ENCODE peak calls at places on chromosomes 7 and 10, in five cellular contexts. X is GM23248; D is HepG2; T is iPS DF 6.9; H is CD8-positive, alpha-beta T cell. C is an unnamed sample. For H3K36me3 and H3K4me1, the result is how much of the 10 kb centered on the place peaks cover.

GRCh38 chr7:142787783-142788182 is 17.0 kb downstream of the PRSS2 start:
- DNase-seq in X (no peak), D (no peak), T (no peak), H (no peak), C (no peak)

GRCh38 chr7:121023189-121023588 is 34.7 kb downstream of the CPED1 start:
- DNase-seq in X (no peak), D (no peak), T (no peak), H (no peak), C (no peak)

GRCh38 chr7:4610768-4611467 is 71.2 kb upstream of the FOXK1 start:
- DNase-seq in X (peak), D (peak), T (no peak), H (peak), C (no peak)

GRCh38 chr7:63900394-63901203 is 98.0 kb upstream of the ZNF722 start:
- DNase-seq in X (peak), D (no peak), T (no peak), H (peak), C (peak)

GRCh38 chr10:63217120-63217605 is 84.0 kb downstream of the NRBF2 start:
- DNase-seq in X (peak), D (peak), T (no peak), H (no peak), C (no peak)

GRCh38 chr10:26172126-26172525 is 44.4 kb upstream of the GAD2 start:
- DNase-seq in X (no peak), D (no peak), T (no peak), H (no peak), C (peak)

GRCh38 chr10:111249925-111250324 is 173.1 kb downstream of the ADRA2A start:
- DNase-seq in X (no peak), D (no peak), T (no peak), H (no peak), C (no peak)

GRCh38 chr7:68720722-68721121 is 877.6 kb upstream of the AUTS2 start:
- DNase-seq in X (no peak), D (no peak), T (no peak), H (no peak), C (no peak)

GRCh38 chr10:86733260-86733671 is 23.2 kb upstream of the BMPR1A start:
- DNase-seq in X (peak), D (no peak), T (no peak), H (no peak), C (no peak)

GRCh38 chr7:90594791-90595317 is 1.3 kb upstream of the CDK14 start:
- DNase-seq in X (peak), D (no peak), T (peak), H (no peak), C (no peak)

DNA sequence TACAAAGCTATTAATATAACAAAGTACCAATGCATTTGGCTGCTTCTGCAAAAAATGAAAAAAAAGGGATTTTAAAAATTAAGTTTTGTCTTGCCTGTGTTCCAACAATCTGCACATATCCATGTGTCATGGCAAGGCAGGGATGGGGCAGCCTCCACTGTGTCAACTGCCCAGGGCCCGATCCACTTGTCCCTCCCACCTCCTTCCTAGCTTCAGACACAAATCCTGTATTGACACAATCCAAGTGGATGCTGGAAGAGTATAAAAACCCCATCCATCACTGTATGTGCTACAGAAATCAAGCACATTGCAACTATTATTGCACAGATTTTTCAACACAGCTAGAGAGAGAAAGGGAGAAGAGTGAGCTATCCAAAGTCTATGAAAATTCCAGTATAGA is 106.5 kb downstream of the ELMO1 start:
- DNase-seq in X (no peak), D (no peak), T (no peak), H (no peak), C (no peak)
- H3K4me3 ChIP-seq in X (no peak), D (no peak), T (no peak), H (peak), C (peak)

GRCh38 chr10:14925268-14925667 is 28.6 kb downstream of the DCLRE1C start:
- DNase-seq in X (no peak), D (no peak), T (no peak), H (no peak), C (no peak)
- H3K36me3 ChIP-seq in X (under half), D (under half), T (under half), H (under half), C (half or more)

GRCh38 chr7:152959610-152960009 is 200.1 kb downstream of the ACTR3B start:
- DNase-seq in X (no peak), D (no peak), T (no peak), H (no peak), C (no peak)

DNA sequence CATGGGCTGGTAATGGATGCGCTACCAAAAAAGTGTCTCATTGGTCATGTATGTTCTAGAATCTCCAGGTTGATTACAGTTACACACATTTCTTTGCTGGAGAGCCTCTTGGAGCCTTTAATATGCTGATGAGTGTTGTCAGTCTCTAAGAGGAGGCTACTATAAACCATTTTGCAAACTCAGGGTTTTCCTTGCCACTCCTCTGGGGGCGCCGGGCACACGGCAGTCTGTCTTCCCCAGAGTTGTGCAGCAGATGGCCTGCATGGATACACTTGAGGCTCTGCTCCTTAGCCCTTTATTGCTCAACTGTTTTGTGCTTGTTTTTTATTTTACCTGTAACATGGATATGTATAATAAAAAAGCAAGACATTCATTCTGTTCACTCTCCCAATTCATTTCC is 196.5 kb downstream of the ACTR3B start:
- DNase-seq in X (no peak), D (no peak), T (no peak), H (no peak), C (no peak)
- H3K4me1 ChIP-seq in X (under half), D (under half), T (under half), H (under half), C (under half)

DNA sequence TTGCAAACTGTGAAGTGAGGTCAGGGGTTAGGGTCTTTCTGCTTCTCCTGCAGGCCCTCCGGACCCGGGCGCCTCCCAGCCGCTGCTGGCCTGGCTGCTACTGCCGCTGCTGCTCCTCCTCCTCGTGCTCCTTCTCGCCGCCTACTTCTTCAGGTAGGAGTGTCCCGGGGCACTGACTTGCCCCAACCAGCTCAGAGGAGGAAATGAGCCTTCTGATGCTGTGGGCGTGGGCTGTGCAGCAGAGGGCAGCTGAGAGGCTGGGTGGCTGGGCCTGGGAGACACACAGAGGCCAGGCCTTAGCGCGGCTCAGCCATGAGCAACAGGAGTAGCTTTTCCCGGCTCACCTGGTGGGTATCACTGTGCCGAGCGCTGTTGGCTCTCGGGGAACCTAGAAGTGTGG is 78.9 kb downstream of the MKI67 start:
- DNase-seq in X (no peak), D (no peak), T (peak), H (peak), C (peak)
- H3K4me3 ChIP-seq in X (no peak), D (no peak), T (no peak), H (peak), C (peak)

GRCh38 chr7:87213252-87213651 is 6.3 kb downstream of the TMEM243 start:
- DNase-seq in X (no peak), D (no peak), T (no peak), H (no peak), C (no peak)
- H3K36me3 ChIP-seq in X (under half), D (under half), T (under half), H (under half), C (under half)

GRCh38 chr10:126658928-126659327 is 11.6 kb downstream of the C10orf90 start:
- DNase-seq in X (no peak), D (no peak), T (no peak), H (no peak), C (no peak)
- H3K4me1 ChIP-seq in X (under half), D (under half), T (under half), H (under half), C (under half)

DNA sequence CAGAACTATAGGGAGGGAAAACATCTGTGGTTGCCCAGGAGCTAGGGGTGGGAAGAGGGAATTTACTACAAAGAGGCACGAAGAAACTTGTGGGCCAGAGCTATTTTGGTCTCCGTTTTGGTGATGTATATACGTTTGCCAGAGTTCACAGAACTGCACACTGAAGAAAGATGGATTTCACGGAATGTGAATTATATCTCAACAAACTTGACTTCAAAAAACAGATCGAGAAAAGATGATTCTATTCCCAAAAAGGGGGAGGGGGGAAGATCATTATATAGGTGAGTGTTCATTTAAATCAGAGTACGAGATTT is 337 bp upstream of the AS3MT start:
- DNase-seq in X (peak), D (no peak), T (no peak), H (no peak), C (no peak)
- H3K4me3 ChIP-seq in X (peak), D (peak), T (peak), H (no peak), C (peak)

GRCh38 chr7:98231489-98232275 is 20.4 kb downstream of the TECPR1 start:
- DNase-seq in X (no peak), D (no peak), T (no peak), H (no peak), C (no peak)

GRCh38 chr7:98230746-98231471 is 19.7 kb downstream of the BHLHA15 start:
- DNase-seq in X (no peak), D (no peak), T (no peak), H (no peak), C (no peak)

GRCh38 chr7:98228801-98229200 is 17.6 kb downstream of the BHLHA15 start:
- DNase-seq in X (no peak), D (no peak), T (no peak), H (no peak), C (no peak)

GRCh38 chr7:98229441-98229840 is 18.2 kb downstream of the BHLHA15 start:
- DNase-seq in X (no peak), D (no peak), T (no peak), H (no peak), C (no peak)

DNA sequence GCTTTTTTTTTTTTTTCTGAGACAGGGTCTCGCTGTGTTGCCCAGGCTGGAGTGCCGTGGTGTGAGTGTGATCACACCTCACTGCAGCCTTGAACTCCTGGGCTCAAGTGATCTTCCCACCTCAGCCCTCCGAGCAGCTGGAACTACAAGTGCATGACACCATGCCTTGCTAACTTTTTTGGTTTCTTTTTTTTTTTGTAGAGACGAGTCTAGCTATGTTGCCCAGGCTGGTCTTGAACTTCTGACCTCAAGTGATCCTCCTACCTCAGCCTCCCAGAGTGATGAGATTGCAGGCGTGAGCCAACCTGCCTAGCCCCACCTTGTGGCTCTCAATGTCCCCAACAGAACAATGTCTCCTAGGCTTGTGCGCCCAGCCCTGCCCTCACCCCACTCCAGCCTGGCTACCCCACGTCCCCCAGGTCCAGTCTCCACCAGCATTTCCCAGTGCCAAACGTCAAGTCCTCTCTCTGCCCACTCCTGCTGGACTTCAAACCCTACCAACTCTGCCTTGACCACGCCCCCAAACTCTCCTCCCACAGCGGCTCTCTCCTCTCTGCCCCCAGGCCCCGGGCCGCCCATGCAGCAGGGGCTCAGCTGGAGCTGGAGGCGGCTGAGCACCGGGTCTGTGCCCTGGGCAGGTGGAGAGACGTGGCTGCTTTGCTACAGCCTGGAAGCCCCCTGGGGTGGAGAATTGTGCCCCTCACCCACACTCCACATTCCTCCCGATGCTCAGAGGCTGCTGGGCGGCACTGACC is 18.9 kb downstream of the BHLHA15 start:
- DNase-seq in X (no peak), D (peak), T (no peak), H (no peak), C (no peak)
- H3K36me3 ChIP-seq in X (under half), D (under half), T (under half), H (under half), C (half or more)

GRCh38 chr7:50387351-50387750 is 62.8 kb downstream of the FIGNL1 start:
- DNase-seq in X (no peak), D (no peak), T (no peak), H (no peak), C (no peak)
- H3K4me1 ChIP-seq in X (under half), D (under half), T (under half), H (under half), C (under half)